ENCODE peak calls at places on chromosomes 4 and X, in eight cellular contexts. M, D, B, X, K, N, A and P are unnamed samples.
A peak's percentile ranks its signal among the peaks of the same experiment; 100 is the strongest.

GRCh38 chr4:114399085-114399484 is 199.5 kb upstream of the UGT8 start:
- DNase-seq in M (no peak), D (no peak), B (no peak), X (no peak), K (peak; percentile 67), N (no peak), A (no peak), P (no peak)

GRCh38 chr4:183960021-183960420 is 54.9 kb downstream of the STOX2 start:
- DNase-seq in M (no peak), D (peak; percentile 40), B (no peak), X (peak; percentile 27), K (peak; percentile 73), N (peak; percentile 87), A (no peak), P (peak; percentile 34)

GRCh38 chr4:102623622-102624021 is 122.5 kb downstream of the NFKB1 start:
- DNase-seq in M (no peak), D (peak; percentile 53), B (no peak), X (no peak), K (peak; percentile 41), N (peak; percentile 26), A (no peak), P (peak; percentile 51)

GRCh38 chr4:16197842-16198241 is 28.4 kb downstream of the TAPT1 start:
- DNase-seq in M (no peak), D (no peak), B (no peak), X (no peak), K (no peak), N (no peak), A (no peak), P (no peak)

GRCh38 chr4:123706961-123707360 is 310.4 kb downstream of the SPRY1 start:
- DNase-seq in M (no peak), D (peak; percentile 6), B (no peak), X (no peak), K (no peak), N (no peak), A (no peak), P (no peak)

GRCh38 chr4:41205854-41206460 is 8.4 kb downstream of the APBB2 start:
- DNase-seq in M (no peak), D (no peak), B (no peak), X (no peak), K (no peak), N (no peak), A (no peak), P (no peak)

GRCh38 chr4:107258359-107258758 is 222.2 kb upstream of the DKK2 start:
- DNase-seq in M (no peak), D (peak; percentile 87), B (no peak), X (no peak), K (no peak), N (no peak), A (no peak), P (peak; percentile 71)

GRCh38 chrX:39377171-39377570 is 575.9 kb downstream of the MID1IP1 start:
- DNase-seq in M (no peak), D (no peak), B (no peak), X (no peak), K (no peak), N (no peak), A (no peak), P (no peak)

GRCh38 chr4:7430368-7430964 is 4.3 kb downstream of the PSAPL1 start:
- DNase-seq in M (no peak), D (no peak), B (no peak), X (no peak), K (peak; percentile 77), N (no peak), A (no peak), P (peak; percentile 18)

GRCh38 chrX:2457289-2458133 is 43.3 kb downstream of the DHRSX start:
- DNase-seq in M (no peak), D (no peak), B (no peak), X (no peak), K (peak; percentile 69), N (no peak), A (no peak), P (no peak)

GRCh38 chr4:89358935-89359364 is 51.4 kb upstream of the GPRIN3 start:
- DNase-seq in M (no peak), D (no peak), B (no peak), X (no peak), K (no peak), N (no peak), A (no peak), P (no peak)

GRCh38 chrX:29024813-29025342 is 437.6 kb downstream of the IL1RAPL1 start:
- DNase-seq in M (no peak), D (peak; percentile 45), B (no peak), X (no peak), K (no peak), N (no peak), A (no peak), P (no peak)

GRCh38 chr4:186088516-186088915 is 16.0 kb upstream of the FAM149A start:
- DNase-seq in M (no peak), D (no peak), B (no peak), X (no peak), K (no peak), N (no peak), A (no peak), P (no peak)

GRCh38 chr4:89588366-89588765 is 248.6 kb downstream of the SNCA start:
- DNase-seq in M (no peak), D (no peak), B (no peak), X (no peak), K (no peak), N (no peak), A (no peak), P (no peak)

GRCh38 chr4:86595426-86595805 is 1.3 kb downstream of the PTPN13 start:
- DNase-seq in M (no peak), D (peak; percentile 65), B (no peak), X (no peak), K (no peak), N (no peak), A (no peak), P (peak; percentile 20)

GRCh38 chr4:86132459-86132858 is 227.4 kb downstream of the MAPK10 start:
- DNase-seq in M (no peak), D (no peak), B (no peak), X (no peak), K (no peak), N (no peak), A (no peak), P (no peak)

GRCh38 chr4:159150838-159151390 is 48.0 kb downstream of the RAPGEF2 start:
- DNase-seq in M (no peak), D (no peak), B (no peak), X (no peak), K (no peak), N (no peak), A (no peak), P (no peak)